ENCODE peak calls at places on chromosome 7, in ten cellular contexts. C is NT2/D1; J is NCI-H748 treated with DMSO at 0.1 percent for 48 hours; T is psoas muscle; P is stimulated activated CD8-positive, alpha-beta memory T cell treated with anti-CD3 and anti-CD28 coated beads, Interleukin-12 subunit alpha, Interleukin-12 subunit beta, amount 100 ng/mL, for 1 hour; O is left lung; Y is stimulated activated CD4-positive, alpha-beta T cell treated with anti-CD3 and anti-CD28 coated beads, Interleukin-2, amount 100 ng/mL, for 48 hours; X is HFF-Myc; W is non-pigmented ciliary epithelial cell; D is NCI-H69. G is an unnamed sample.

GRCh38 chr7:30175171-30175570 is 40.4 kb downstream of the MTURN start:
- DNase-seq in C (no peak), J (no peak), T (no peak), P (no peak), O (no peak), Y (no peak), X (no peak), W (no peak), D (peak), G (no peak)

GRCh38 chr7:106367664-106368063 is 82.9 kb upstream of the NAMPT start:
- DNase-seq in C (no peak), J (no peak), T (no peak), P (no peak), O (no peak), Y (no peak), X (no peak), W (no peak), D (no peak), G (no peak)

GRCh38 chr7:4706384-4707032 is 24.4 kb downstream of the FOXK1 start:
- DNase-seq in C (no peak), J (no peak), T (no peak), P (no peak), O (peak), Y (no peak), X (no peak), W (no peak), D (no peak), G (no peak)

GRCh38 chr7:16504019-16504418 is 22.6 kb upstream of the LRRC72 start:
- DNase-seq in C (peak), J (no peak), T (no peak), P (no peak), O (no peak), Y (no peak), X (no peak), W (no peak), D (no peak), G (no peak)

GRCh38 chr7:68246189-68246633 is 1249.6 kb downstream of the TYW1 start:
- DNase-seq in C (peak), J (peak), T (no peak), P (no peak), O (no peak), Y (no peak), X (no peak), W (no peak), D (peak), G (no peak)

GRCh38 chr7:262251-262572 is 27.8 kb upstream of the FOXL3 start:
- DNase-seq in C (no peak), J (no peak), T (no peak), P (no peak), O (no peak), Y (no peak), X (no peak), W (no peak), D (no peak), G (no peak)

GRCh38 chr7:100119701-100120517 is 475 bp downstream of the CNPY4 start:
- DNase-seq in C (no peak), J (peak), T (peak), P (peak), O (no peak), Y (peak), X (no peak), W (no peak), D (peak), G (no peak)

GRCh38 chr7:106070567-106071254 is 41.4 kb downstream of the SYPL1 start:
- DNase-seq in C (no peak), J (peak), T (no peak), P (no peak), O (no peak), Y (no peak), X (no peak), W (no peak), D (peak), G (no peak)

GRCh38 chr7:2529161-2530075 is 9.8 kb downstream of the LFNG start:
- DNase-seq in C (no peak), J (no peak), T (peak), P (no peak), O (peak), Y (no peak), X (no peak), W (no peak), D (peak), G (no peak)

GRCh38 chr7:70630647-70631457 is 501.1 kb upstream of the GALNT17 start:
- DNase-seq in C (no peak), J (peak), T (peak), P (no peak), O (no peak), Y (no peak), X (no peak), W (no peak), D (peak), G (no peak)

GRCh38 chr7:155858521-155859061 is 46.3 kb upstream of the SHH start:
- DNase-seq in C (no peak), J (no peak), T (no peak), P (no peak), O (no peak), Y (no peak), X (no peak), W (no peak), D (no peak), G (no peak)

GRCh38 chr7:28239823-28240204 is 59.2 kb upstream of the JAZF1 start:
- DNase-seq in C (no peak), J (no peak), T (no peak), P (no peak), O (peak), Y (no peak), X (no peak), W (no peak), D (no peak), G (no peak)

GRCh38 chr7:150855476-150856302 is 3.4 kb downstream of the AOC1 start:
- DNase-seq in C (no peak), J (no peak), T (no peak), P (no peak), O (no peak), Y (no peak), X (no peak), W (no peak), D (peak), G (no peak)